ENCODE peak calls at places on chromosome 15, in five cellular contexts. E is fibroblast of lung, Z is IMR-90, R is GM23248, S is MM.1S. T is an unnamed sample.

GRCh38 chr15:48408337-48408736 is 77.1 kb downstream of the DUT start:
- DNase-seq in E (no peak), Z (no peak), R (peak), S (peak), T (no peak)

GRCh38 chr15:53833134-53833624 is 73.7 kb upstream of the WDR72 start:
- DNase-seq in E (peak), Z (peak), R (peak), S (no peak), T (no peak)

GRCh38 chr15:90394074-90394473 is 6.0 kb downstream of the IQGAP1 start:
- DNase-seq in E (no peak), Z (no peak), R (no peak), S (no peak), T (no peak)

GRCh38 chr15:69478259-69478687 is 25.7 kb downstream of the RPLP1 start:
- DNase-seq in E (peak), Z (peak), R (peak), S (peak), T (no peak)

GRCh38 chr15:60764408-60764963 is 285.5 kb upstream of the ICE2 start:
- DNase-seq in E (peak), Z (no peak), R (no peak), S (no peak), T (no peak)

GRCh38 chr15:98850991-98851776 is 156.4 kb downstream of the PGPEP1L start:
- DNase-seq in E (peak), Z (peak), R (peak), S (peak), T (peak)

GRCh38 chr15:52857937-52858336 is 67.8 kb upstream of the ONECUT1 start:
- DNase-seq in E (peak), Z (peak), R (no peak), S (no peak), T (peak)

GRCh38 chr15:54481819-54482218 is 503.6 kb downstream of the UNC13C start:
- DNase-seq in E (no peak), Z (no peak), R (no peak), S (no peak), T (no peak)

GRCh38 chr15:87267798-87268197 is 988.7 kb downstream of the NTRK3 start:
- DNase-seq in E (peak), Z (peak), R (peak), S (no peak), T (peak)

DNA sequence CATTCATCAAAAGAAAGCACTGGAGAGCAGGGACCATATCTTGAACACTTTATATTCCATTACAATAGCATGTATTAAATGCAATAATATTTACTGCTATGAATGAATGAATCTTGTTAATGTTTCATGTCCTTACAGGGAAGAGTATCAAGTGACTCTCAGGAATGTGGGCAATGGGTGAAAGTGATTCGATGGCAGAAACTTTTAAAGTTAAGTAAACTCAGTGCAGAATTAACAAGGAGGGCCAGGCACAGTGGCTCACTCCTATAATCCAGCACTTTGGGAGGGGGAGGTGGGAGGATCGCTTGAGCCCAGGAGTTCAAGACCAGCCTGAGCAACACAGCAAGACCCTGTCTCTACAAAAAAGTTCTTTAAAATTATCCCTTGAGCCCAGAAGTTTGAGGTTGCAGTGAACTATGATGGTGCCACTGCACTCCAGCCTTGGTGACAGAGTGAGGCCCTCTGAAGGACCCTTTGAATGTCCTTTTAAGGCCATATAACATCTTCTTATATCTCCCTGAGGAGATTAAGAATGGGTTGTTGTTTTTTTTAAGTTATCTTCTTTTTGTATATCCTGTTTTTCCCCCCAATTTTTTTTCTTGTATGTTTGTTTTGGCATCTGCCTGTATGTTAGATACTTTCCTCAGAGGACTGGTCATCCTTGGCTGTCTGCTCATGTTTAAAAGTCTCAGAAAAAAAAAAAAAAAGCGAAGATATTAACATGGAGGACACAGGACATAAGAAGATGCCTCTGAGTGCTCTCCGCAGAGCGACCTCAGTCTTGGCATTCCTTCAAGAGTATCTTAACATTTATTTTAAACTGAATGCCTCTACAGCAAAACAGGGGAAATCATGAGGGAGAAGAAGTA is 9.6 kb upstream of the FSIP1 start:
- DNase-seq in E (no peak), Z (peak), R (no peak), S (no peak), T (no peak)
- H3K4me2 ChIP-seq in E (no peak), Z (no peak), R (no peak), S (no peak), T (no peak)

DNA sequence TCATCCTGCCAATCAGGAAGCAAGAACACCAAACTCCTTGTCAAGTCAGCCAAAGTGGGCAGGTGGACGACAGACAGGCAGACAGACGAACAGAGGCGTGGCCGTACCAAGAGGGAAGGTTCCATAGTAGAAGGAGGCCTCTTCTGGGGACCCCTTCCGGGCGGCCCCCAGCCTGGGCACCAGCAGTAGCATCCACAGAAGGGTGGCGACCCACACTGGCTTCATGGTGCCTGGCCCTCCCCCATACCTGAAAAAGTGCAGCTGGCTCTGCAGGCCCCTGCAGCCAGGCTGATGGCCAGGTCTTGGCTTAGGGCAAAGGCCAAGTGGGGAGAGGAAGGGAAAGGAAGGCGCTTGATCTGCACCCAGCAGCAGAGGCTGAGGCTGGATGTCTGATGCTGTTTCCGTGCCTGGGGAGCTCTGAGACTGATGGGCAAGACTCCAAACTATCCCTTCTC is 630 bp downstream of the LCTL start:
- DNase-seq in E (no peak), Z (no peak), R (no peak), S (no peak), T (no peak)
- H3K4me3 ChIP-seq in E (no peak), Z (no peak), R (no peak), S (no peak), T (no peak)

DNA sequence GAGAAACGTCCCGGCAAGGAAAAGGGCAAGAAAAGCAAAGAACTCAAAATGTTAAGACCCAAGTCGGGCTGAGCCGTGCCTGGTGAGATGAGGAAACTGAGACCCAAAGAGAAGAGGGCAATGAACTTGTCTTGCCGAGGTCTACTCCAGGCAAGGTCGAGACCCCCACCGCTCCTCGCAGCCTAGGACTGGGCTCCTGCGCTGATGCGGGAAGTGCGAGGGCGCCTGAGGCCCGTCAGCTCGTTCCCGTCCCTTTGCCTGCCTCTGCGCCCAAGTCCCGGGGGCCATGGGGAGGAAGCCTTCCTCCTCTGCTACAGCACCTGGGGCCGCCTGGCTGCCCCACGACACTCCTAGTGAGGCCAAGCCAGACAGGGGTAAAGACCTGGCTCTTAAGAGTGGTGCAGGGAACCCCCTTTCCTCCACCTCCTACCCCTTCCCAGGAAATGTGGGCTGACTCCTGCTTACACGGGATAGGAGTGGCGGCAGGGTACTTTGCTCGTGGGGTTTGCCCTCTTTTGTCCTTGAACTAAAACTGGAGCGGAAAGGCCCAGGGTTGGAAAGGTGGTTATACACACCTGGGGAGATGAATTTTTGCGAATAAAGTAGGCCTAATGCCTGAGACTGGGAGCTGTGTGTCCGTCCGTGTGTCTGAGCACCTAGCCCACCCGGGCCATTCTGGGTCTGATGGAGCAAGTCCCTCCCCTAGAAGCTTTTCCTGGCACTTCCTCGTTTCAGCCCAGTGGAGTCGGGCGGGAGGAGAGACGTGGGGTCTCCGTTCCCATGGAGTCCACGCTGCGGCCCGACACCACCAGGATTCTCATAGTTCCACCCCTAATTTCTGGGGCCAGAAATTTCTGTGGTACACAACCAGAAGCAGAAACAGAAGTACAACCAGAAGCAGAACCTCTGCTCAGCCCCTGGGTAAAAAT is 1.1 kb upstream of the MEGF11 start:
- DNase-seq in E (no peak), Z (no peak), R (no peak), S (no peak), T (no peak)
- H3K4me2 ChIP-seq in E (peak), Z (no peak), R (peak), S (peak), T (no peak)

GRCh38 chr15:31089361-31090047 is 12.0 kb downstream of the TRPM1 start:
- DNase-seq in E (no peak), Z (no peak), R (no peak), S (no peak), T (no peak)

GRCh38 chr15:31091531-31091930 is 10.0 kb downstream of the TRPM1 start:
- DNase-seq in E (peak), Z (peak), R (peak), S (no peak), T (peak)

GRCh38 chr15:31086344-31086743 is 15.2 kb downstream of the TRPM1 start:
- DNase-seq in E (no peak), Z (no peak), R (no peak), S (no peak), T (no peak)

GRCh38 chr15:31090741-31091140 is 10.8 kb downstream of the TRPM1 start:
- DNase-seq in E (no peak), Z (no peak), R (no peak), S (no peak), T (no peak)

GRCh38 chr15:31088672-31089360 is 12.7 kb downstream of the TRPM1 start:
- DNase-seq in E (no peak), Z (no peak), R (no peak), S (no peak), T (no peak)
- H3K4me3 ChIP-seq in E (no peak), Z (no peak), R (no peak), S (no peak), T (no peak)

DNA sequence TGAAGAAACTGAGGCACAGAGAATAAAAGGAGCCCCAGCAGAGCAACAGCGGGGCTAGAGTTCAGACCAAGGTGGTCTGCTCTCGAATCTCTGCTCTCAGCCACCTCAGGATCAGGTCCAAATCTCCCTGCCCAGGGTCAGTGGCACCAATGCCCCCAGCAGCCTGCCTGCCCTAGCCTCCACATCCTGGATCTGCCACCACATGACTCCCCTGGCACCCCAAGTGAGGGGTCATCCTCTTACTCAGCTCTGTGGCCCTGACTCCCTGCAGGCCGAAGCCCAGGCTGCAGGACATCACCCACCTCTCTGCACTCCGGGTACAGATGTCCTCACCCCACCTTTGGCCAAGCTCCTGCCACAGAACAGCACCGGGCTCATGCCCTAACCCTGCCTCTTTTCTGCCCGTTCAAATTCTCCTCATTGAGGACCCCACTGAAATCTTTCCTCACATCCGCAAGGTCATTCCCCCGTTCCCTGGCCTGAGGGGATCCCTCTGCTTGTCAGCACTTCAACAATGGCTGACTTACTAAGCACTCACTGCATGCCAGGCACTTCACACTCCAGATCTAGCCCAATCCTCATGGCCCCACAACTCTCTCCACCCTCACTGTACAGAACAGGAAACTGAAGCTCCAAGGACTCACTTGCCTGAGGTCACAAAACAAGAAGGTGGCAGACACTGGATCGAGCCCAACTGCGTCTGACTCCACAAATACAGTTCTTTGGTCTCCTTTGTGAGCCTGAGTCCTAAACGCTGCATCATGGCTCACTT is 4.3 kb downstream of the PPIB start:
- DNase-seq in E (no peak), Z (no peak), R (no peak), S (no peak), T (no peak)
- H3K4me2 ChIP-seq in E (peak), Z (no peak), R (no peak), S (no peak), T (no peak)

DNA sequence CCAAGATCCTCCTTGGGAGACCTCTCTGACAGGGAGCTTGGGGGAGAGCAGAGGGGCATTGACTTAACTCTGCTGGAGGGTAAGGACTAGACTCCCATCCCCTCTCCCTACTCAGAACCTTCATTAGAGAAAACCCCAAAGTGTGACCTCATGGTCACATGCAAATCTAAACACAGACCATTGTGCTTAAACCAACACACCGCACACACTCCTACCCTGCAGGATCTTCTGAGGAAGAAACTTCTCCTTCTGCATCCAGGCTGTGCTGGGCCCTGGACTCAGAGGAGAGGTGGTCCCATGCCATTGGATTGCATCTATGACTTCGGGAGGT is 797 bp upstream of the PARP16 start:
- DNase-seq in E (no peak), Z (peak), R (no peak), S (no peak), T (no peak)
- H3K4me3 ChIP-seq in E (no peak), Z (no peak), R (no peak), S (peak), T (no peak)

GRCh38 chr15:51097553-51098330 is 3.0 kb upstream of the TNFAIP8L3 start:
- DNase-seq in E (peak), Z (peak), R (peak), S (no peak), T (peak)

GRCh38 chr15:51098331-51098619 is 3.6 kb upstream of the TNFAIP8L3 start:
- DNase-seq in E (no peak), Z (no peak), R (no peak), S (no peak), T (no peak)

GRCh38 chr15:51103330-51103729 is 8.6 kb upstream of the TNFAIP8L3 start:
- DNase-seq in E (peak), Z (peak), R (peak), S (no peak), T (peak)

GRCh38 chr15:51099185-51099584 is 4.5 kb upstream of the TNFAIP8L3 start:
- DNase-seq in E (no peak), Z (no peak), R (no peak), S (no peak), T (no peak)

DNA sequence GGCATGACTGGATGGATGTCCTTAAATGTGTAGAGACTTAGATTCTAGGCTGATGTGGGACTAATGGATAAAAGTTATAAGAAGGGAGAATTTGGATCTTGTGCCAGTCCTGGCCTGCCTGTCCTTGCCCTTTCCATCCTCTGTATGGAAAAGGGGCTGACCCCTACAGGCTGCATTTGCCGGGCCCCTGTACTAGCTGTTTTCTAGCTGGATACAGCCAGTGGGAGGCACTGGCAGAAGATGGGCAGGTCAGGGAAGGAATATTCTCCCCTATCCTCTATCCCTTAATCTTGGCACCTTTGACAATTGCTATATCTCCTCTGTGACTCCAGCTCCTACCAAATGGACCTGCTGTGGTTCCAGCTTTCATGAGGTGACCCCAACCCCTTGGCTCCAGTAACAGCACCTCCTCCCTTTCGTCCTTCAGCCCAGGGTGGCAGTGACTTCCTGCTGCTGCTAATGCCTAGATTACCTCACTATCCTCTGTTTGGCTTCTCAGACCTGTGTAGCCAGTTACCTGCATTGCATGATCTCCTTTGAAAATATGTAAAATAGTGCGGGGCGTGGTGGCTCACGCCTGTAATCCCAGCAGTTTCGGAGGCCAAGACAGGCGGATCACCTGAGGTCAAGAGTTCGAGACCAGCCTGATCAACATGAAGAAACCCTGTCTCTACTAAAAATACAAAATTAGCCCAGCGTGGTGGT is 6.2 kb upstream of the TNFAIP8L3 start:
- DNase-seq in E (no peak), Z (no peak), R (no peak), S (no peak), T (no peak)
- H3K4me2 ChIP-seq in E (no peak), Z (no peak), R (no peak), S (no peak), T (no peak)